ENCODE peak calls at places on chromosomes 2 and 18, in five cellular contexts. O, G, E, W and L are unnamed samples.
A peak's percentile ranks its signal among the peaks of the same experiment; 100 is the strongest.

GRCh38 chr18:2612996-2613395 is 41.6 kb downstream of the NDC80 start:
- DNase-seq in E (no peak), O (no peak), G (no peak), W (no peak), L (no peak)

GRCh38 chr2:119523959-119524694 is at the start of gene SCTR:
- DNase-seq in W (peak; percentile 23), G (no peak), E (no peak), O (no peak), L (no peak)

GRCh38 chr18:22871809-22872525 is 61.2 kb upstream of the RBBP8 start:
- DNase-seq in O (no peak), E (peak; percentile 53), G (no peak), W (no peak), L (no peak)

GRCh38 chr2:196696423-196697073 is 57.0 kb downstream of the CCDC150 start:
- DNase-seq in E (no peak), O (no peak), W (no peak), G (no peak), L (no peak)

GRCh38 chr18:44729631-44730101 is 49.0 kb downstream of the SETBP1 start:
- DNase-seq in G (no peak), O (peak; percentile 39), E (no peak), W (no peak), L (no peak)

GRCh38 chr2:184875911-184876310 is 277.6 kb downstream of the ZNF804A start:
- DNase-seq in W (no peak), E (no peak), G (no peak), O (no peak), L (no peak)

GRCh38 chr18:56207989-56208388 is 430.4 kb downstream of the TXNL1 start:
- DNase-seq in O (no peak), W (no peak), G (no peak), E (no peak), L (no peak)

GRCh38 chr18:50819027-50819726 is 639 bp downstream of the MRO start:
- DNase-seq in O (peak; percentile 0), E (no peak), W (peak; percentile 81), G (no peak), L (no peak)

GRCh38 chr2:223414646-223415045 is 187.5 kb downstream of the SCG2 start:
- DNase-seq in G (no peak), W (no peak), E (peak; percentile 53), O (no peak), L (no peak)

GRCh38 chr2:181457121-181457740 is at the start of gene ITGA4:
- DNase-seq in O (peak; percentile 86), E (peak; percentile 27), G (peak; percentile 85), W (peak; percentile 73), L (peak; percentile 70)

GRCh38 chr2:60505861-60506260 is 47.6 kb downstream of the BCL11A start:
- DNase-seq in W (no peak), O (no peak), E (no peak), G (no peak), L (no peak)

GRCh38 chr2:172046080-172046678 is 39.1 kb upstream of the DLX1 start:
- DNase-seq in W (no peak), O (no peak), G (no peak), E (no peak), L (no peak)

GRCh38 chr18:5772271-5772670 is 123.1 kb downstream of the TMEM200C start:
- DNase-seq in O (no peak), G (no peak), E (no peak), W (no peak), L (no peak)

GRCh38 chr18:6741290-6741689 is 11.8 kb downstream of the ARHGAP28 start:
- DNase-seq in O (no peak), W (no peak), E (peak; percentile 67), G (no peak), L (no peak)

GRCh38 chr18:7168408-7168807 is 50.8 kb upstream of the LAMA1 start:
- DNase-seq in W (no peak), O (no peak), G (no peak), E (no peak), L (no peak)

GRCh38 chr2:25314514-25315315 is 27.0 kb downstream of the DNMT3A start:
- DNase-seq in W (peak; percentile 53), G (peak; percentile 49), O (peak; percentile 65), E (peak; percentile 81), L (peak; percentile 54)

GRCh38 chr2:8254791-8255447 is 426.9 kb upstream of the ID2 start:
- DNase-seq in G (no peak), O (no peak), E (no peak), W (no peak), L (no peak)

GRCh38 chr18:21991897-21992296 is 177.5 kb upstream of the GATA6 start:
- DNase-seq in O (no peak), W (no peak), G (no peak), E (no peak), L (no peak)

GRCh38 chr2:119491776-119492525 is 32.3 kb downstream of the SCTR start:
- DNase-seq in E (no peak), W (no peak), O (no peak), G (no peak), L (no peak)

GRCh38 chr2:128781166-128781887 is 462.7 kb upstream of the HS6ST1 start:
- DNase-seq in E (no peak), W (no peak), G (no peak), O (no peak), L (no peak)

GRCh38 chr18:67875936-67876335 is 359.4 kb upstream of the DSEL start:
- DNase-seq in O (no peak), G (no peak), E (no peak), W (no peak), L (no peak)

GRCh38 chr2:118065927-118066326 is 22.3 kb upstream of the INSIG2 start:
- DNase-seq in E (no peak), G (no peak), O (no peak), W (no peak), L (no peak)

GRCh38 chr18:830315-830901 is 18.4 kb upstream of the YES1 start:
- DNase-seq in O (peak; percentile 71), E (peak; percentile 21), G (no peak), W (no peak), L (no peak)

GRCh38 chr2:15814406-15814805 is 125.9 kb upstream of the MYCN start:
- DNase-seq in G (no peak), O (no peak), W (no peak), E (no peak), L (no peak)

GRCh38 chr2:228613133-228613532 is 431.6 kb upstream of the SPHKAP start:
- DNase-seq in E (no peak), W (no peak), G (no peak), O (no peak), L (no peak)

GRCh38 chr18:57436965-57437333 is 1.8 kb downstream of the ONECUT2 start:
- DNase-seq in G (no peak), E (no peak), W (no peak), O (no peak), L (no peak)

DNA sequence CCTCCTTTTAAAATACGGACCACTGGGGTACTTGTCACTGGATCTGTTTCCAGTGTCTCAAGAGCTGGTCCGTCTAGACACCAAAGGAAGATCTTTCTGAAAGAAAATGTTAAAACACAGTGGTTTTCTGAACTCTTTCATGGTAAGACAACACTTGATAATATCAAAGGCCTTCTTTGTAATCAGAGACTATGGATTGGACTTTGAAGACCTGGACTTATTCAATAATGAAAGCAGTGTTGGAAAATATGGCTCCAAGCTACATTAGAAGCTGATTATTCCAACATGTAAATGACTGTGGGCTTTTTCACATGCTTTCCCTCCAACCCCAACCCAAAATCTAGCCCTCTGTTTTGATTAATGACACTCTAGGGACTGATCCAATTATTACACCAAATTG is 329.4 kb upstream of the LYPD1 start:
- DNase-seq in G (no peak), O (no peak), E (no peak), W (no peak), L (no peak)
- H3K9me3 ChIP-seq in G (peaks cover 10% of the 10 kb centered on the region), O (peaks cover 3% of the 10 kb centered on the region), E (no peaks in the 10 kb centered on the region), W (no peaks in the 10 kb centered on the region), L (no peaks in the 10 kb centered on the region)

GRCh38 chr2:173299764-173300163 is 54.9 kb upstream of the CDCA7 start:
- DNase-seq in E (no peak), W (no peak), G (no peak), O (no peak), L (no peak)
- H3K9me3 ChIP-seq in E (peaks cover 12% of the 10 kb centered on the region), W (no peaks in the 10 kb centered on the region), G (peaks cover 20% of the 10 kb centered on the region), O (peaks cover 11% of the 10 kb centered on the region), L (no peaks in the 10 kb centered on the region)

DNA sequence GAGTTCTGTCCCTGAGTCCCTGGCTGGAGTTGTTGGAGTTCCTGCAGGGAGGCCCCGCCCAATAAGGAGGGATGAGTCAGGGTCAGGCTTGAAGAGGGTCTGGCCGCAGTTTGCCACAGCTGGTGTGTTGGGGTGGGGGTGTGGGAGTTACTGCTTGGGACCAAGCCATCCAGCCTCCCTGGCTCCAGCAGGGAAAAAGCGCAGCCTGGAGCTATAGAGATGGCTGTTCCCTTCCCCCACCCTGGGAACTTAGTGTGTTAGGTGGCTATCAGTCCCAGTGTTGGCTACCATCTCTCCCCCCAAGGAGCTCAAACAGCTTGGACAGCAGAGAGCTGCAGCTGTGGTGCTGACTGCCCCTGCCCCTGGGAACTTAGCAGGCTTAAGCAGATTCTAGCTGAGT is 13.2 kb upstream of the TANK start:
- DNase-seq in E (no peak), W (no peak), G (no peak), O (no peak), L (no peak)
- H3K9me3 ChIP-seq in E (peaks cover 7% of the 10 kb centered on the region), W (peaks cover 9% of the 10 kb centered on the region), G (peaks cover 18% of the 10 kb centered on the region), O (peaks cover 13% of the 10 kb centered on the region), L (no peaks in the 10 kb centered on the region)

GRCh38 chr18:80088036-80088435 is 21.0 kb upstream of the ADNP2 start:
- DNase-seq in E (no peak), G (no peak), O (no peak), W (no peak), L (no peak)
- H3K9me3 ChIP-seq in E (peaks cover 29% of the 10 kb centered on the region), G (peaks cover 21% of the 10 kb centered on the region), O (peaks cover 11% of the 10 kb centered on the region), W (no peaks in the 10 kb centered on the region), L (peaks cover 4% of the 10 kb centered on the region)

DNA sequence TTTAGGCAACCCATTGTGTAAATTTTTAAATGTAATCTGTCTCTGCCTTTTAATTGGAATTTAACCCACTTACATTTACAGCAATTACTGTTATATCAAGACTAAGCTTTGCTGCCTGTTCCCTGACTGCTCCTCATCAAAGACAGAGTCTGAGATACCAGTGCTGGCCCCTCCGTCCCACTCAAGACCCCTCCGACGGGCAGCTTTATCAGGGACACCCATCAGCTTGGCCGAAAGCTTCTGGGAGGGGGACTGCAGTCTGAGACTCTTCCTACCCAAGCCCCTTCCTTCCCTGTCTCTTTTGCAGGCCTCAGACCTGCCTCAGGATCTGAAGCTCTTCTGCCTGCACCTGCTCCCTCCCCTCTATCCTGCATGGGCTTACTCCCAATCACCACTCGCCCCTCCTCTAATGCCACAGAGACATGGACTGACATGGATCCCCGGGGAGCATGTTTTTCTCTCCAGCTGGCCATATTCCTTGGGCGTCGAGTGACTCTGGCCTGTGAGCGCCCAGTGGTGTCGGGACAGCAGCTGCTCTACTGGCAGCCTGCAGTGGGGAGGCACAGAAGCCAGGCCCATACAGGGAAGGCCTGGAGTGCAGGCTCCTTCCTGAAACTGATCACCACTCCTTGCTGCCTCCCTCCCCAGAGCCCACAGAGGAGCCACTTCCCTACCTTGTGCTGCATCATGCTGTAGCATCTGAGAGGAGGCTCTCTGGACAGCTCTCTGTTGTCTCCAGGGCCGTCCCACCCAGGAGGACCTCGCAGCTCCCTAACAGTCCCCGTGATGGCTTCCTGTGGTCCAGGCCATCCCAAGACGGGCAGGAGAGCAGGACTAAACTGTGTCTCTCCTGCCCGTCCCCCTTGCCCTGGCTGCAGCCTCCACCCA is 3.7 kb upstream of the KIF1A start:
- DNase-seq in O (no peak), W (no peak), G (no peak), E (no peak), L (no peak)
- H3K9me3 ChIP-seq in O (no peaks in the 10 kb centered on the region), W (no peaks in the 10 kb centered on the region), G (no peaks in the 10 kb centered on the region), E (no peaks in the 10 kb centered on the region), L (no peaks in the 10 kb centered on the region)

GRCh38 chr2:79547568-79547967 is 34.7 kb downstream of the CTNNA2 start:
- DNase-seq in E (no peak), O (no peak), G (no peak), W (no peak), L (no peak)
- H3K9me3 ChIP-seq in E (no peaks in the 10 kb centered on the region), O (peaks cover 12% of the 10 kb centered on the region), G (peaks cover 45% of the 10 kb centered on the region), W (no peaks in the 10 kb centered on the region), L (no peaks in the 10 kb centered on the region)

GRCh38 chr2:83747141-83747540 is 711.9 kb downstream of the SUCLG1 start:
- DNase-seq in G (no peak), O (no peak), E (no peak), W (no peak), L (no peak)
- H3K9me3 ChIP-seq in G (no peaks in the 10 kb centered on the region), O (no peaks in the 10 kb centered on the region), E (no peaks in the 10 kb centered on the region), W (no peaks in the 10 kb centered on the region), L (no peaks in the 10 kb centered on the region)